ENCODE peak calls at places on chromosomes 5 and 9, in eight cellular contexts. R is ovary, A is A549, F is heart left ventricle, T is IMR-90, V is endothelial cell of umbilical vein, D is sigmoid colon, L is transverse colon. I is an unnamed sample.

GRCh38 chr5:65043843-65044359 is 275.2 kb downstream of the CWC27 start:
- DNase-seq in V (no peak), A (no peak), T (no peak), D (no peak), L (no peak), R (no peak), F (no peak), I (no peak)

GRCh38 chr9:27118916-27119315 is 9.9 kb downstream of the TEK start:
- DNase-seq in A (no peak), R (no peak), L (no peak), T (peak; percentile 78), D (no peak), F (no peak), V (peak; percentile 72), I (no peak)

GRCh38 chr5:88452820-88453219 is 184.2 kb upstream of the TMEM161B start:
- DNase-seq in A (no peak), F (no peak), D (no peak), V (no peak), R (no peak), T (peak; percentile 4), L (no peak), I (no peak)

GRCh38 chr5:130385619-130386018 is 481.4 kb downstream of the CHSY3 start:
- DNase-seq in T (no peak), R (no peak), L (no peak), V (no peak), F (no peak), D (no peak), A (no peak), I (no peak)

GRCh38 chr9:112505607-112506006 is 19.0 kb downstream of the KIAA1958 start:
- DNase-seq in F (no peak), T (no peak), D (no peak), L (peak; percentile 17), A (no peak), V (no peak), R (no peak), I (no peak)

GRCh38 chr5:129094924-129095797 is 612 bp downstream of the ISOC1 start:
- DNase-seq in R (peak; percentile 79), A (peak; percentile 22), L (peak; percentile 79), F (peak; percentile 71), T (peak; percentile 31), V (peak; percentile 24), D (peak; percentile 85), I (peak; percentile 66)

GRCh38 chr5:64207978-64208377 is 42.3 kb downstream of the RNF180 start:
- DNase-seq in R (no peak), F (no peak), D (no peak), A (no peak), V (peak; percentile 40), L (no peak), T (peak; percentile 3), I (no peak)

GRCh38 chr9:5825896-5826622 is 6.9 kb downstream of the ERMP1 start:
- DNase-seq in R (no peak), T (no peak), V (no peak), A (no peak), F (no peak), L (no peak), D (no peak), I (no peak)

GRCh38 chr9:119677811-119678530 is 308.7 kb upstream of the BRINP1 start:
- DNase-seq in V (no peak), T (no peak), L (no peak), A (no peak), D (no peak), F (no peak), R (no peak), I (no peak)

DNA sequence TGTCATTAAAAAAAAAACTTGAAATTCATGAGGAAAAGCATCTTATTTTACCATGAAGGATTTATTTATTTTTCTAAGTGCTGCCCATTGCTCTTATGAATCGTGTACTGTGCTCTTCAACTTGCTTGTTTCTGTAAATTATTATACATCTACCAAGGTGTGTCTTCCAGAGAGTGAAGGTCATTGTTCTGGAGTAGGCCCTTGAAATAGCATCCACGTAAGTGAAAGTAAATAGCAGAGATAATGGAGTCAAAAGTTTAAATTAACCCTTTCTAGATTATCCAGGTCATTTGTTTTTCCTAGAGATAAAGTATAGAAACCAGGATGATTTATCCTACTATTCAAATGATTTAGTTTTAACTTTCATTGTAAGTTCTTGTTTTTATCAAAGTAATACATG is 473.1 kb downstream of the DIRAS2 start:
- DNase-seq in A (no peak), D (no peak), R (no peak), L (no peak), T (no peak), V (no peak), F (no peak), I (no peak)
- H3K27ac ChIP-seq in A (no peak overlapping the region), D (no peak overlapping the region), R (no peak overlapping the region), L (peak overlapping the region; percentile 70), T (no peak overlapping the region), V (no peak overlapping the region), F (no peak overlapping the region), I (no peak overlapping the region)

GRCh38 chr5:15500326-15500958 is 462 bp downstream of the FBXL7 start:
- DNase-seq in R (peak; percentile 75), D (peak; percentile 81), T (peak; percentile 25), A (peak; percentile 3), L (peak; percentile 20), V (peak; percentile 56), F (peak; percentile 66), I (peak; percentile 8)

GRCh38 chr5:15502208-15502607 is 2.2 kb downstream of the FBXL7 start:
- DNase-seq in D (no peak), R (no peak), T (peak; percentile 63), V (peak; percentile 65), F (no peak), L (no peak), A (no peak), I (no peak)

GRCh38 chr5:15496886-15497285 is 3.1 kb upstream of the FBXL7 start:
- DNase-seq in F (no peak), D (no peak), R (no peak), T (no peak), A (no peak), V (peak; percentile 83), L (no peak), I (no peak)

GRCh38 chr5:15501057-15501791 is 1.2 kb downstream of the FBXL7 start:
- DNase-seq in L (peak; percentile 18), A (peak; percentile 13), D (peak; percentile 77), R (peak; percentile 52), T (peak; percentile 76), F (peak; percentile 66), V (peak; percentile 84), I (no peak)

DNA sequence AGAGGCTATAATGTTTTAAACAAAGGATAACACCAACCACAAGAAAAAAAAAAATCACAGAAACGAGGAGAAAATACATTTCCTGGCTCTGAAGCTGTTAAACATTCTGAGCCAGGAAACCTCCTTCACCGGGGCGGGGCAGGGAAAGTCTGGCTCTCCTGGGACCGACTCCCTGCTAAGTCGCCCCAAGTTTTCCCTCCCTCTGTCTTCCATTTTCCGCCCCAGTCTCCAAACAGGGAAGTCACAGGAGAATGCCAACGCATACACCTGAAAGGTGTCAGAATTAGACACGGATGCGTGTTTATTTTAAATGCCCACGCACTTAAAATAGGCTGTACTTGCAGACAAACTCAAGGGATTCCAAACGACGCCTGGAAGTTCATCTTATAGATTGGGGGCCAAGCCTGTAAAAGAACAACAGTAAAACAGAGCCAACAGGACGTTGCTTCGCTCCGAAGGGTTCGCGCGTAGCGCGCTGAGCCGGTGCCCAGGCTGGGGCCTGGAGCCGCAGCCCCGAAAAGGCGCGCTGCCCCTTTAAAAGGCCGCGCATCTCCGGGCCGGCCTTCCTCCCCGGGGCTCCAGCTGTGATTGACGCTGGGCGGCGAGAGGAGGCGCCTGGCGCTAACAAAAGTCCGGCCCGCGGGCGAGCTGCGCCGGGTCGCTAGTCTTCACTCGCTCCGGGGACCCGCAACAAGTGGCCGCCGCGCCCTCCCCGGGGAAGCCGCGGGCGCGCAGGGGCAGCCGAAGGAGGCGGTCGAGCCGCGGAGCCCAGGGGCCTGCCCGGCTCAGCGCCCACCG is at the start of gene FBXL7:
- DNase-seq in F (peak; percentile 88), V (peak; percentile 81), A (peak; percentile 28), D (peak; percentile 92), L (peak; percentile 55), R (peak; percentile 84), T (peak; percentile 75), I (peak; percentile 28)
- TF ChIP-seq POLR2A in F (no peak), V (peak; percentile 88), A (peak; percentile 34), D (no peak), L (no peak), R (no peak), T (peak; percentile 73), I (peak; percentile 78)

GRCh38 chr5:172415615-172416275 is 38.6 kb downstream of the SH3PXD2B start:
- DNase-seq in A (no peak), D (no peak), V (no peak), T (no peak), R (no peak), F (no peak), L (no peak), I (no peak)
- H3K4me1 ChIP-seq in A (peaks cover 64% of the 10 kb centered on the region), D (peaks cover 93% of the 10 kb centered on the region), V (peaks cover 31% of the 10 kb centered on the region), T (peaks cover 43% of the 10 kb centered on the region), R (peaks cover 58% of the 10 kb centered on the region), F (peaks cover 89% of the 10 kb centered on the region), L (peaks cover 54% of the 10 kb centered on the region), I (peaks cover 72% of the 10 kb centered on the region)

DNA sequence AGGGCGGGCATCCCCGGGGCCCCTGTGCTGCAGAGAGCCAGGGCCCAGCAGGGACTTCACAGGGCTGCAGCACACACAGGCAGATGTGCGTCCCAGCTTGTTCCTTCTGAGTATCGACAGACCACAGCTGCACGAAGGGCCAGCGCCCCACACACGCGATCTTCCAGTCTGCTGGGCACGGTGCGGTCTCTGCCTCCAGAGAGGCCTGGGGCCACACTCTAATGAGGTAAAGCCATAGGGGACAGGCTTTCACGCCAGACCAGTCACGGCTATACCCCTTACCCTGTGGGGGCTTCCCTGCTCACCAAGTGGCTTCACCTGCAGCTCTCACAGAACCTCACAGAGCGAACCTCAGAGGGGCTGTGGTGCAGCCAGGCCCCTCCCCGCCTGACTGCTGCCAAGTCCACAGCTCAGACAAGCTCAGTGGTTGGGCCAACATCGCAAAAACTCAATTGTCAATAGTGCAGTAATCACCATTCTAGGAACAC is 82.2 kb downstream of the SHB start:
- DNase-seq in F (no peak), A (no peak), D (no peak), V (no peak), L (no peak), R (no peak), T (no peak), I (no peak)
- H3K27ac ChIP-seq in F (peak overlapping the region; percentile 72), A (no peak overlapping the region), D (no peak overlapping the region), V (no peak overlapping the region), L (no peak overlapping the region), R (no peak overlapping the region), T (no peak overlapping the region), I (no peak overlapping the region)

DNA sequence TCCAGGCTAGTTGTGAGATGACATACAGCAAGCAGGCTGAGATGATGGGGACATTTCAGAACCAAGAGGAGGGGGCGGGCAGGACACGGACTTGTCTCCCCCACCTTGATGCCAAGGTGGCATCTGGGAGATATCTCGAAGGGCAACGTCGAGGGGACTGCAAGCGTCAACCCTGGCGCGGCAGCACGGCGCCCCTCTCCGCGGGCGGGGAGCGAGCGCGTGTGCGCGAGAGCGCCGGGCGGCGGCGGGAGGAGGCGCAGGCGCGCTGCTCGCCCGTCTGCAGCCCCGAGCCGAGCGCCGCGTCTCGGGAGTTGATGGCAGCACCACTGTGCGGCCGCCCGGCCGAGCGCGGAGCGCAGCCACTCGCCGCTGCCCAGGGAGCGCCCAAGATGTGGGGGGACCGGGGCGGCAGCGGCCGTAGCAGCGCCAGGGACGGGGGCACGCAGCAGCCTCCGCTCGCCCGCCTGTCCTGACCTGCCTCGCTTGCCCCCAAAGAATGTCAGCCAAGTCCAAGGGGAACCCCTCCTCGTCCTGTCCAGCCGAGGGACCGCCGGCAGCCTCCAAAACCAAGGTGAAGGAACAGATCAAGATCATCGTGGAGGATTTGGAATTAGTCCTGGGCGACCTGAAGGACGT is at the start of gene PRR16:
- DNase-seq in L (peak; percentile 13), T (peak; percentile 73), V (peak; percentile 62), R (peak; percentile 46), A (peak; percentile 40), D (peak; percentile 64), F (peak; percentile 61), I (peak; percentile 55)
- TF ChIP-seq POLR2A in L (no peak), T (no peak), V (no peak), R (no peak), A (no peak), D (no peak), F (no peak), I (no peak)

GRCh38 chr9:129776938-129777768 is 24.3 kb upstream of the PTGES start:
- DNase-seq in A (peak; percentile 99), L (peak; percentile 84), F (peak; percentile 92), R (peak; percentile 89), T (peak; percentile 100), V (peak; percentile 78), D (peak; percentile 98), I (peak; percentile 59)
- H3K4me1 ChIP-seq in A (peaks cover 66% of the 10 kb centered on the region), L (peaks cover 15% of the 10 kb centered on the region), F (peaks cover 34% of the 10 kb centered on the region), R (no peaks in the 10 kb centered on the region), T (peaks cover 21% of the 10 kb centered on the region), V (peaks cover 4% of the 10 kb centered on the region), D (peaks cover 14% of the 10 kb centered on the region), I (no peaks in the 10 kb centered on the region)

I was measured in thyroid gland.